ENCODE peak calls at places on chromosome 4, in four cellular contexts. C, J, G and S are unnamed samples.

GRCh38 chr4:121980643-121981042 is 28.8 kb upstream of the TRPC3 start:
- DNase-seq in G (no peak), J (no peak), C (no peak), S (no peak)

GRCh38 chr4:41933997-41934812 is 1.0 kb upstream of the TMEM33 start:
- DNase-seq in J (no peak), G (no peak), C (no peak), S (no peak)

GRCh38 chr4:115361781-115362180 is 248.4 kb upstream of the NDST4 start:
- DNase-seq in G (no peak), C (no peak), J (no peak), S (no peak)

GRCh38 chr4:52941450-52941849 is 79.3 kb downstream of the RASL11B start:
- DNase-seq in C (no peak), J (no peak), G (no peak), S (no peak)

GRCh38 chr4:136002316-136002715 is 1530.0 kb downstream of the PCDH18 start:
- DNase-seq in J (no peak), C (no peak), G (no peak), S (no peak)

GRCh38 chr4:152197211-152197610 is 338.7 kb downstream of the FBXW7 start:
- DNase-seq in C (no peak), G (no peak), J (no peak), S (no peak)

GRCh38 chr4:108143515-108143914 is 25.2 kb downstream of the LEF1 start:
- DNase-seq in J (no peak), G (no peak), C (no peak), S (no peak)

GRCh38 chr4:188092824-188093223 is 16.6 kb downstream of the TRIML2 start:
- DNase-seq in C (no peak), J (no peak), G (no peak), S (no peak)

GRCh38 chr4:80204433-80204832 is 7.1 kb downstream of the PRDM8 start:
- DNase-seq in G (no peak), C (no peak), J (no peak), S (no peak)

GRCh38 chr4:52265781-52266525 is 214.8 kb downstream of the SPATA18 start:
- DNase-seq in J (no peak), C (no peak), G (no peak), S (no peak)

GRCh38 chr4:124060261-124060918 is 652.1 kb downstream of the ANKRD50 start:
- DNase-seq in G (peak; percentile 58), J (no peak), C (no peak), S (no peak)

GRCh38 chr4:68129793-68130192 is at the start of gene TMPRSS11F:
- DNase-seq in G (no peak), J (no peak), C (no peak), S (no peak)

GRCh38 chr4:25090516-25090915 is 59.8 kb upstream of the LGI2 start:
- DNase-seq in C (no peak), G (no peak), J (no peak), S (no peak)

GRCh38 chr4:176193898-176194297 is 1.5 kb downstream of the SPATA4 start:
- DNase-seq in G (no peak), C (no peak), J (no peak), S (no peak)

GRCh38 chr4:81214518-81215218 is 354 bp downstream of the PRKG2 start:
- DNase-seq in G (no peak), C (no peak), J (peak; percentile 43), S (peak; percentile 72)

GRCh38 chr4:186587416-186588018 is 32.1 kb upstream of the MTNR1A start:
- DNase-seq in C (peak; percentile 1), J (peak; percentile 79), G (peak; percentile 75), S (peak; percentile 69)

GRCh38 chr4:154416183-154416543 is 75.4 kb downstream of the DCHS2 start:
- DNase-seq in J (no peak), G (peak; percentile 17), C (no peak), S (peak; percentile 75)